ENCODE peak calls at places on chromosomes 3 and 15, in six cellular contexts. H, T, U, O, D and G are unnamed samples. For H3K27me3, the result is how much of the 10 kb centered on the place peaks cover.

GRCh38 chr3:5809811-5810210 is 622.3 kb downstream of the EDEM1 start:
- DNase-seq in H (no peak), T (no peak), U (no peak), O (no peak), D (no peak), G (no peak)

GRCh38 chr15:96170616-96171270 is 159.8 kb upstream of the NR2F2 start:
- DNase-seq in H (no peak), T (no peak), U (no peak), O (no peak), D (no peak), G (no peak)

GRCh38 chr3:160027541-160028195 is 39.0 kb downstream of the IL12A start:
- DNase-seq in H (no peak), T (no peak), U (no peak), O (no peak), D (no peak), G (no peak)

GRCh38 chr3:178785961-178786360 is 249.7 kb downstream of the KCNMB2 start:
- DNase-seq in H (no peak), T (no peak), U (no peak), O (no peak), D (no peak), G (no peak)

GRCh38 chr3:25820372-25820771 is 30.5 kb downstream of the OXSM start:
- DNase-seq in H (no peak), T (no peak), U (no peak), O (no peak), D (no peak), G (no peak)

GRCh38 chr3:155675094-155675493 is 69.8 kb downstream of the PLCH1 start:
- DNase-seq in H (no peak), T (no peak), U (no peak), O (no peak), D (no peak), G (no peak)

GRCh38 chr15:90463381-90463780 is 66.3 kb upstream of the CRTC3 start:
- DNase-seq in H (no peak), T (no peak), U (no peak), O (no peak), D (no peak), G (no peak)

GRCh38 chr3:18085429-18085828 is 339.7 kb downstream of the SATB1 start:
- DNase-seq in H (no peak), T (no peak), U (no peak), O (no peak), D (no peak), G (no peak)

GRCh38 chr3:187750041-187750512 is 4.8 kb upstream of the BCL6 start:
- DNase-seq in H (no peak), T (peak), U (no peak), O (no peak), D (peak), G (no peak)

GRCh38 chr3:9777695-9778023 is 7.9 kb upstream of the CAMK1 start:
- DNase-seq in H (peak), T (no peak), U (no peak), O (no peak), D (no peak), G (peak)

GRCh38 chr3:9779721-9780450 is 10.1 kb upstream of the CAMK1 start:
- DNase-seq in H (peak), T (no peak), U (no peak), O (no peak), D (no peak), G (peak)

GRCh38 chr3:9778102-9778501 is 8.4 kb upstream of the CAMK1 start:
- DNase-seq in H (peak), T (peak), U (no peak), O (no peak), D (no peak), G (peak)

GRCh38 chr3:9779197-9779596 is 9.4 kb upstream of the CAMK1 start:
- DNase-seq in H (peak), T (no peak), U (no peak), O (no peak), D (no peak), G (peak)

GRCh38 chr3:9778518-9779129 is 8.9 kb upstream of the CAMK1 start:
- DNase-seq in H (peak), T (no peak), U (no peak), O (no peak), D (no peak), G (no peak)
- H3K27ac ChIP-seq in H (no peak), T (no peak), U (no peak), O (no peak), D (peak), G (no peak)

GRCh38 chr15:40926659-40927496 is 2.3 kb upstream of the DLL4 start:
- DNase-seq in H (no peak), T (no peak), U (no peak), O (no peak), D (no peak), G (no peak)

GRCh38 chr15:40923551-40923950 is 5.6 kb upstream of the DLL4 start:
- DNase-seq in H (no peak), T (no peak), U (no peak), O (no peak), D (no peak), G (no peak)

GRCh38 chr15:40927497-40928346 is 1.4 kb upstream of the DLL4 start:
- DNase-seq in H (no peak), T (peak), U (peak), O (no peak), D (no peak), G (no peak)

GRCh38 chr15:40925863-40926658 is 3.1 kb upstream of the DLL4 start:
- DNase-seq in H (no peak), T (no peak), U (peak), O (no peak), D (no peak), G (no peak)

DNA sequence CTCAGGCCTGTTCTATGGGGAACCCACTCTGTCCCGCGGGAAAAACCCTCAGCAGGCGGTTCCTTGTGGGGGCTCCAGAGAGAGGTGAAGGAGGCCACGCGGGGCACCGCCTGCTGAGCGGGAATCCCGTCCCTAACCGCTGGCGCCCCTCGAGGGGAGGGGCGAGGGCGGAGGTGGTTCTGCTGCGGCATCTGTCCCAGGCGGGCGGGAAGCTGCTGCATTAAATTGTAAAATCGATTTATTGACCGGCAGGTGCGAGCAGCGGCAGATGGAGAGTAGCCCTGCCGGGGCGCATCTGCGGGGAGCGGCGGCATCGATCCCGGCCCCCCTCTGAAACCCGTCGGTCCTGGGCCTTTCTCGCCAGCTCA is 3.7 kb upstream of the DLL4 start:
- DNase-seq in H (no peak), T (no peak), U (peak), O (no peak), D (no peak), G (no peak)
- H3K27me3 ChIP-seq in H (under half), T (half or more), U (under half), O (half or more), D (under half), G (under half)

GRCh38 chr3:30660656-30661055 is 54.3 kb downstream of the TGFBR2 start:
- DNase-seq in H (no peak), T (no peak), U (no peak), O (no peak), D (no peak), G (no peak)
- H3K27ac ChIP-seq in H (no peak), T (no peak), U (no peak), O (peak), D (no peak), G (peak)

GRCh38 chr3:136752327-136753111 is at the start of gene STAG1:
- DNase-seq in H (peak), T (peak), U (peak), O (peak), D (peak), G (peak)
- H3K27me3 ChIP-seq in H (under half), T (under half), U (under half), O (under half), D (under half), G (under half)

DNA sequence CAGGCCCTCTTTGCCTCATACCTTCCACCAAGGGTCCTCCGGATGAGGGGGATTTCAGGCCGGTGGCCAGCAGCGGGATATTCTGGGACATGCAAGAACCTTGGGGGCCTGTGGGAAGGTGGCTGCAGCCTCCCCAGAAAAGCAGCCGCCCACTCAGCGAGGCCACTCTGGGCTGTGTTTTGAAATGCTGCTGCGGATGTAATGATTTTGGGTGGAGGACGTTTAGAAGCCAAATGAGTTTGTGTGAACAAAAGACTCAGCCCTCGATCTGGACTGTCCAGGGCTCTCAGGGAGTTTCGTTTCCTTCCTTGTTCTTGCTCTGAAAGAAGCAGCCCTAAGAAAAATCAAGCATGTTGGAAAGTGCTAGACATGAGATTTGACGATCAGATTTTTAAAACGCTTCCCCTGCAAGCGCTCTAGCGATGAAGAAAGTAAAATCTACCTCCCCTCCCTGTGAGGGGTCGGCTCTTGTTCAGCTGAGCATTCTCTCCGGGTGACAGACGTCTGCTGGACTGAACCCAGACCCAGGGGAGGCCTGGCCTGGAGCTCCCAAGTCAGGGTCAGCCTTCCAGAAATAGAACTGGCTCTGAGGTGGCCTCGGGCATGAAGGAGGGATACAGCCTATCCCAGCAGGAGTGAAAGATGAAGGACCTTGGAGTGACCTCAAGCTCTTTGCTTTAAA is 12.9 kb downstream of the HEG1 start:
- DNase-seq in H (no peak), T (peak), U (no peak), O (peak), D (no peak), G (peak)
- H3K27ac ChIP-seq in H (no peak), T (peak), U (peak), O (peak), D (peak), G (peak)

GRCh38 chr15:67835349-67836133 is 4.3 kb downstream of the RNU6-1 start:
- DNase-seq in H (no peak), T (no peak), U (no peak), O (no peak), D (no peak), G (no peak)

GRCh38 chr15:67836134-67836455 is 3.8 kb downstream of the RNU6-1 start:
- DNase-seq in H (no peak), T (no peak), U (no peak), O (no peak), D (no peak), G (no peak)

GRCh38 chr15:67836477-67836876 is 3.4 kb downstream of the RNU6-1 start:
- DNase-seq in H (peak), T (peak), U (peak), O (peak), D (no peak), G (no peak)

GRCh38 chr15:67838789-67839332 is 984 bp downstream of the RNU6-1 start:
- DNase-seq in H (no peak), T (peak), U (peak), O (peak), D (no peak), G (peak)

DNA sequence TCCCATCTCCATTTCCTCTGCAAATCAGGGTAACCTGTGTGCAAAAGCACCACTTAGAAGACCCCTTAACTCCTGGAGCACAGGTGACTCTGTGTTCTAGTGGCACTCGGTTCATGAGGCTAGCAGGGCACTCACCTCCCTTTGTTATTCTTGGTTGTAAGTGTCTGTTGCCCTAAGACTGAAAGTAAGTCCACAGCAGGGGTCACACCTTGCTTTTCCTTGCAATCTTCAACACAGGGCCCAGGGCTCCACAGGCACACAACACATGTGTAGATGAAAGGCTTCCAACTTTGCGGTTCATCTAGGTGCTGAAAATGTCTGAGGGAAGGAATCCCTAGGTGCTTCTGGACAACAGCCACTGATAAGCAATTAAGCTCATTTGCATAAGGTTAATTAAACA is 2.9 kb downstream of the RNU6-1 start:
- DNase-seq in H (no peak), T (no peak), U (no peak), O (no peak), D (no peak), G (no peak)
- H3K27me3 ChIP-seq in H (under half), T (under half), U (under half), O (under half), D (under half), G (under half)

GRCh38 chr15:49621327-49622210 is 721 bp downstream of the DTWD1 start:
- DNase-seq in H (no peak), T (no peak), U (peak), O (no peak), D (no peak), G (no peak)
- H3K27ac ChIP-seq in H (peak), T (peak), U (peak), O (peak), D (peak), G (no peak)

DNA sequence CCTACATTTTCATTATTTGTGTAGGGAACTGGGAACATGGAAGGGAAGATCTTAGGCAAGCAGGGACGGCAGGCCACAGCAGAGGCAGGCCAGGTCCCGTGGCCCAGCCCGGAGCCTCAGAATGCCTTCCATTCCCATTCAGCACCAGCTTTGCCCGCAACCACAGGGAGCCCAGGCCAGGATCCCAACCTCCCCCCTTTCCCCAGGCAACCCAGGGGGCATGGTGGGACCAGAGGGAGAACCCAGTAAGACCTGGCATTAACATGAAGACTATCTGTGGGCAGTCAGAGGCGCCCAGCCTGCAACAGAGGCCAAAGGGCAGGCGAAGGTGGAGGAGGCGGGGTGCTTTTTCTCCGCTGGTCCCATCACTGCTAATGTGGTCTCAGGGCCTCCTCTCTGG is 135.6 kb downstream of the TPRA1 start:
- DNase-seq in H (no peak), T (no peak), U (no peak), O (no peak), D (peak), G (no peak)
- H3K27me3 ChIP-seq in H (under half), T (half or more), U (under half), O (half or more), D (under half), G (under half)

GRCh38 chr3:146133436-146133835 is 27.5 kb downstream of the PLOD2 start:
- DNase-seq in H (no peak), T (no peak), U (no peak), O (no peak), D (no peak), G (no peak)
- H3K27ac ChIP-seq in H (no peak), T (no peak), U (no peak), O (no peak), D (no peak), G (peak)